ENCODE peak calls at places on chromosomes 11 and 22, in seven cellular contexts. S, J, I, C, O, Z and G are unnamed samples.

GRCh38 chr11:27183672-27184457 is 143.2 kb downstream of the BBOX1 start:
- DNase-seq in S (peak; percentile 83), J (peak; percentile 13), I (peak; percentile 88), C (no peak), O (peak; percentile 3), Z (peak; percentile 56), G (peak; percentile 16)

GRCh38 chr11:116465056-116465455 is 307.7 kb downstream of the BUD13 start:
- DNase-seq in S (no peak), J (no peak), I (no peak), C (no peak), O (no peak), Z (no peak), G (no peak)

GRCh38 chr11:84947970-84948600 is 679.1 kb downstream of the DLG2 start:
- DNase-seq in S (no peak), J (no peak), I (no peak), C (no peak), O (no peak), Z (no peak), G (no peak)

GRCh38 chr22:21657361-21658118 is 8.3 kb upstream of the PPIL2 start:
- DNase-seq in S (peak; percentile 75), J (peak; percentile 83), I (no peak), C (no peak), O (peak; percentile 66), Z (peak; percentile 90), G (peak; percentile 77)

GRCh38 chr11:32891657-32892354 is 805 bp upstream of the QSER1 start:
- DNase-seq in S (no peak), J (no peak), I (no peak), C (no peak), O (no peak), Z (no peak), G (no peak)

GRCh38 chr11:131824766-131825165 is 454.4 kb downstream of the NTM start:
- DNase-seq in S (no peak), J (no peak), I (peak; percentile 22), C (no peak), O (no peak), Z (no peak), G (no peak)

GRCh38 chr11:66335531-66336233 is 552 bp downstream of the RIN1 start:
- DNase-seq in S (peak; percentile 31), J (no peak), I (no peak), C (no peak), O (no peak), Z (peak; percentile 32), G (no peak)

GRCh38 chr11:61069427-61069826 is 32.9 kb upstream of the CD5 start:
- DNase-seq in S (no peak), J (no peak), I (no peak), C (no peak), O (no peak), Z (peak; percentile 19), G (no peak)

GRCh38 chr11:6737872-6738466 is 33.8 kb downstream of the OR2AG2 start:
- DNase-seq in S (peak; percentile 86), J (peak; percentile 43), I (peak; percentile 43), C (no peak), O (peak; percentile 37), Z (peak; percentile 77), G (peak; percentile 69)

GRCh38 chr11:45857834-45858492 is 10.7 kb downstream of the CRY2 start:
- DNase-seq in S (no peak), J (no peak), I (peak; percentile 52), C (no peak), O (no peak), Z (no peak), G (no peak)

GRCh38 chr11:85886089-85887056 is 31.2 kb downstream of the CCDC83 start:
- DNase-seq in S (no peak), J (no peak), I (no peak), C (no peak), O (no peak), Z (no peak), G (no peak)

GRCh38 chr22:47199261-47199948 is 437.0 kb downstream of the TBC1D22A start:
- DNase-seq in S (no peak), J (no peak), I (no peak), C (no peak), O (no peak), Z (no peak), G (no peak)